ENCODE peak calls at places on chromosomes 1 and 21, in four cellular contexts. T is D341Med, C is HEK293T, Y is neuronal stem cell. W is an unnamed sample.
A peak's percentile ranks its signal among the peaks of the same experiment; 100 is the strongest.

GRCh38 chr1:23249785-23250184 is 32.5 kb upstream of the HTR1D start:
- DNase-seq in T (no peak), C (no peak), Y (no peak), W (no peak)

GRCh38 chr1:38026592-38027200 is 14.2 kb downstream of the UTP11 start:
- DNase-seq in T (peak; percentile 68), C (peak; percentile 55), Y (no peak), W (peak; percentile 84)

GRCh38 chr1:208201241-208201640 is 42.9 kb downstream of the PLXNA2 start:
- DNase-seq in T (no peak), C (no peak), Y (no peak), W (peak; percentile 48)

GRCh38 chr1:61605607-61606321 is 119.2 kb downstream of the TM2D1 start:
- DNase-seq in T (no peak), C (no peak), Y (no peak), W (no peak)

GRCh38 chr1:222040163-222040900 is 298.4 kb upstream of the DUSP10 start:
- DNase-seq in T (no peak), C (no peak), Y (no peak), W (no peak)

GRCh38 chr1:201870397-201870796 is 18.3 kb upstream of the SHISA4 start:
- DNase-seq in T (no peak), C (no peak), Y (no peak), W (no peak)

GRCh38 chr1:172980456-172980855 is 70.3 kb downstream of the TNFSF18 start:
- DNase-seq in T (no peak), C (no peak), Y (no peak), W (no peak)

GRCh38 chr1:11979453-11979817 is 809 bp upstream of the MFN2 start:
- DNase-seq in T (no peak), C (no peak), Y (peak; percentile 5), W (no peak)

GRCh38 chr21:16040601-16041000 is 310.8 kb downstream of the USP25 start:
- DNase-seq in T (no peak), C (no peak), Y (no peak), W (no peak)

GRCh38 chr1:33261344-33261743 is 5.1 kb downstream of the ZNF362 start:
- DNase-seq in T (no peak), C (no peak), Y (no peak), W (no peak)

GRCh38 chr1:54937469-54937868 is 43.0 kb upstream of the TMEM61 start:
- DNase-seq in T (no peak), C (no peak), Y (no peak), W (no peak)

GRCh38 chr1:205739348-205740160 is 10.4 kb downstream of the NUCKS1 start:
- DNase-seq in T (no peak), C (no peak), Y (no peak), W (no peak)

GRCh38 chr1:94417962-94418663 is at the start of gene ABCD3:
- DNase-seq in T (peak; percentile 96), C (peak; percentile 96), Y (peak; percentile 95), W (peak; percentile 98)

GRCh38 chr1:78682527-78682926 is 32.9 kb downstream of the IFI44 start:
- DNase-seq in T (no peak), C (no peak), Y (no peak), W (no peak)

GRCh38 chr1:174274884-174275283 is 115.6 kb downstream of the RABGAP1L start:
- DNase-seq in T (no peak), C (no peak), Y (no peak), W (no peak)

GRCh38 chr1:168312718-168313604 is 32.3 kb downstream of the TBX19 start:
- DNase-seq in T (no peak), C (no peak), Y (no peak), W (no peak)

GRCh38 chr1:6538958-6539357 is 15.4 kb downstream of the NOL9 start:
- DNase-seq in T (no peak), C (no peak), Y (no peak), W (no peak)

GRCh38 chr21:37862536-37862935 is 53.7 kb downstream of the KCNJ6 start:
- DNase-seq in T (no peak), C (peak; percentile 48), Y (no peak), W (peak; percentile 90)

GRCh38 chr1:43267291-43267805 is 2.4 kb upstream of the TMEM125 start:
- DNase-seq in T (no peak), C (no peak), Y (no peak), W (no peak)

GRCh38 chr1:18646091-18646775 is 15.6 kb downstream of the PAX7 start:
- DNase-seq in T (no peak), C (no peak), Y (no peak), W (peak; percentile 45)

GRCh38 chr1:33268457-33268856 is 12.2 kb downstream of the ZNF362 start:
- DNase-seq in T (no peak), C (no peak), Y (no peak), W (no peak)

GRCh38 chr1:116115476-116115875 is 4.3 kb downstream of the MAB21L3 start:
- DNase-seq in T (no peak), C (no peak), Y (no peak), W (no peak)

GRCh38 chr1:2588661-2589330 is 2.2 kb downstream of the PRXL2B start:
- DNase-seq in T (no peak), C (no peak), Y (no peak), W (no peak)

GRCh38 chr1:50720457-50721053 is 239.5 kb downstream of the FAF1 start:
- DNase-seq in T (no peak), C (no peak), Y (no peak), W (no peak)

GRCh38 chr1:229070168-229070567 is 200.7 kb upstream of the RAB4A start:
- DNase-seq in T (no peak), C (no peak), Y (no peak), W (no peak)

GRCh38 chr1:58654322-58654721 is 45.5 kb downstream of the MYSM1 start:
- DNase-seq in T (no peak), C (no peak), Y (no peak), W (peak; percentile 17)

GRCh38 chr1:20702416-20702815 is 15.4 kb downstream of the KIF17 start:
- DNase-seq in T (no peak), C (no peak), Y (no peak), W (no peak)

GRCh38 chr1:53949023-53949611 is 3.0 kb downstream of the LRRC42 start:
- DNase-seq in T (peak; percentile 57), C (peak; percentile 43), Y (peak; percentile 39), W (peak; percentile 75)

GRCh38 chr21:46431448-46431847 is 27.2 kb upstream of the DIP2A start:
- DNase-seq in T (no peak), C (no peak), Y (no peak), W (no peak)

GRCh38 chr1:23524716-23525401 is 6.2 kb downstream of the E2F2 start:
- DNase-seq in T (peak; percentile 58), C (no peak), Y (no peak), W (peak; percentile 87)

GRCh38 chr1:160371346-160371631 is 4.4 kb downstream of the NHLH1 start:
- DNase-seq in T (no peak), C (no peak), Y (no peak), W (peak; percentile 71)

GRCh38 chr1:184457500-184457899 is 70.7 kb downstream of the C1orf21 start:
- DNase-seq in T (no peak), C (no peak), Y (no peak), W (no peak)

GRCh38 chr1:101182627-101183387 is 54.0 kb upstream of the S1PR1 start:
- DNase-seq in T (no peak), C (no peak), Y (no peak), W (no peak)

GRCh38 chr1:29629814-29630516 is 393.6 kb downstream of the PTPRU start:
- DNase-seq in T (no peak), C (no peak), Y (no peak), W (no peak)